ENCODE peak calls at places on chromosome 5, in five cellular contexts. U is IMR-90, E is heart right ventricle, D is heart left ventricle, L is colonic mucosa. A is an unnamed sample. For H3K9me3, the result is how much of the 10 kb centered on the place peaks cover.

GRCh38 chr5:28927559-28928326 is 1889.4 kb upstream of the CDH9 start:
- DNase-seq in U (no peak), E (no peak), L (no peak), D (no peak), A (no peak)

GRCh38 chr5:168712280-168712924 is 133.2 kb upstream of the PANK3 start:
- DNase-seq in U (peak), L (no peak), E (peak), D (peak), A (peak)

GRCh38 chr5:151264113-151264512 is 11.1 kb downstream of the GM2A start:
- DNase-seq in L (no peak), E (no peak), U (peak), D (no peak), A (no peak)

GRCh38 chr5:1521671-1522600 is 1.8 kb downstream of the LPCAT1 start:
- DNase-seq in L (peak), E (peak), U (peak), D (peak), A (peak)

GRCh38 chr5:115599502-115599901 is 2.8 kb downstream of the TICAM2 start:
- DNase-seq in L (no peak), U (peak), D (no peak), E (no peak), A (peak)

GRCh38 chr5:178439411-178440162 is 150.6 kb downstream of the COL23A1 start:
- DNase-seq in D (no peak), E (no peak), L (no peak), U (no peak), A (no peak)

GRCh38 chr5:3546028-3546427 is 49.6 kb upstream of the IRX1 start:
- DNase-seq in U (no peak), D (no peak), E (no peak), L (no peak), A (no peak)

GRCh38 chr5:61245486-61245885 is 83.2 kb upstream of the SMIM15 start:
- DNase-seq in U (peak), E (no peak), L (peak), D (no peak), A (no peak)

GRCh38 chr5:171924493-171925122 is 81.8 kb downstream of the FBXW11 start:
- DNase-seq in D (no peak), U (no peak), L (no peak), E (no peak), A (no peak)

GRCh38 chr5:149450199-149450598 is 71.1 kb upstream of the IL17B start:
- DNase-seq in L (peak), D (peak), U (peak), E (peak), A (peak)

GRCh38 chr5:134948929-134949328 is 18.8 kb upstream of the CATSPER3 start:
- DNase-seq in L (peak), E (peak), D (peak), U (peak), A (peak)

GRCh38 chr5:142836048-142836447 is 65.9 kb downstream of the ARHGAP26 start:
- DNase-seq in L (no peak), E (no peak), U (no peak), D (no peak), A (no peak)

DNA sequence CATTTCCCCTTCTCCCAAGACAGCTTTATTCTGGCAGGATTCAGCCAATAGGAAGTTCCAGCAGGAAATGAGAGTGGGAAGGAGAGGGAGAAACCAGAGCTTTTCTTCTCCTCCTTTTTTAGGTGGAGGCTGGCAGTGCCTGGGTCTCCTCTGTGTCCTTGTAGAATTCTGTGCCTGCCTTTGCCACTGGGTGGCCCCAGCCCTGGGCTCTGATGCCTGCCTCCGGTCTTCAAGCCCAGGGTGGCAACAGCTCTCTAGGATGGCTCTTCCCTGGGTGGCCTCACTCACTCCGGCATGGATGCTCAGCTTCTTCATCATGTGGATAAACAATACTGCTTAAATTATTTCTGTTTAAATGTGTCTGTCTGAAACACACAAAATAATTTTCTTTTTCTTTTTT is 694.8 kb downstream of the SEMA5A start:
- DNase-seq in D (no peak), L (no peak), E (no peak), U (no peak), A (no peak)
- H3K9me3 ChIP-seq in D (under half), L (under half), E (under half), U (under half), A (under half)

DNA sequence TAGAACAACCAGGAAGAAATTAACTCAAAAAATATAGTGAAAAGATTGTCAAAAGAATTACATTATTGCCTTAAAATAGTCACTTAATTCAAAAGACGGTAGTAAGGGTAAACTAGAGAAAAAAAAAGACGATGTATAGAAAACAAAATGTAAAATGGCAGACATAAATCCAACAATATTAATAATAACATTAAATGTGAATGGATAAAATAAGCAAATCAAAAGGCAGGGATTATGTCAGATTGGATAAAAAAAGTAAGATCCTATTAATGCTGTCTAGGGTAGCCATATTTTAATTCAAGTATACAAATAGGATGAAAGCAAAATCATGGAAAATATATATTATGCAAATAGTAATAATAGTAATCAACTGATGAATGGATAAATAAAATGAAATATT is 134.0 kb upstream of the ADCY2 start:
- DNase-seq in U (no peak), D (no peak), L (no peak), E (no peak), A (no peak)
- H3K9me3 ChIP-seq in U (under half), D (under half), L (under half), E (under half), A (under half)

DNA sequence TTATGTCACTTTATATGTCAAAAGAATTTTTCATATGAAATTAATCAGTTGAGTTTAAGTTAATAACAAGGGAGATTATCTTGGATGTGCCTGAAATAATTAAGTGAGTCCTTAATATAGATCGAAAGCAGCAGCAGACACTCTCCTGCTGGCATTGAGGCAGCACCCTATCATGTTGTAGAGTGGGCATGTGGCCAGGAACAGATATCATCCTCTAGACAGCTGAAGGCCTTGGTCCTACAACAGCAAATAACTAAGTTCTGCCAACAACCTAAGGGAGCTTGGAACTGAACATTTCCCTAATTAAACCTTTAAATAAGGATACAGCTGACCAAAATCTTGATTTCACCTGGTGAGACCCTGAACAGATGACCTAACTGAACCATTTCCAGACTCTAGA is 25.8 kb upstream of the UGT3A1 start:
- DNase-seq in U (no peak), D (no peak), E (no peak), L (no peak), A (peak)
- H3K9me3 ChIP-seq in U (under half), D (under half), E (under half), L (under half), A (under half)

GRCh38 chr5:176985516-176985915 is 21.1 kb downstream of the UIMC1 start:
- DNase-seq in L (no peak), U (no peak), E (no peak), D (no peak), A (no peak)

GRCh38 chr5:176987583-176987982 is 19.0 kb downstream of the UIMC1 start:
- DNase-seq in L (no peak), U (no peak), E (no peak), D (no peak), A (no peak)

GRCh38 chr5:176980818-176981217 is 25.8 kb downstream of the UIMC1 start:
- DNase-seq in E (no peak), D (no peak), L (no peak), U (no peak), A (no peak)

GRCh38 chr5:176986280-176986679 is 20.3 kb downstream of the UIMC1 start:
- DNase-seq in L (no peak), E (no peak), U (no peak), D (no peak), A (no peak)
- H3K9me3 ChIP-seq in L (under half), E (under half), U (under half), D (under half), A (under half)

DNA sequence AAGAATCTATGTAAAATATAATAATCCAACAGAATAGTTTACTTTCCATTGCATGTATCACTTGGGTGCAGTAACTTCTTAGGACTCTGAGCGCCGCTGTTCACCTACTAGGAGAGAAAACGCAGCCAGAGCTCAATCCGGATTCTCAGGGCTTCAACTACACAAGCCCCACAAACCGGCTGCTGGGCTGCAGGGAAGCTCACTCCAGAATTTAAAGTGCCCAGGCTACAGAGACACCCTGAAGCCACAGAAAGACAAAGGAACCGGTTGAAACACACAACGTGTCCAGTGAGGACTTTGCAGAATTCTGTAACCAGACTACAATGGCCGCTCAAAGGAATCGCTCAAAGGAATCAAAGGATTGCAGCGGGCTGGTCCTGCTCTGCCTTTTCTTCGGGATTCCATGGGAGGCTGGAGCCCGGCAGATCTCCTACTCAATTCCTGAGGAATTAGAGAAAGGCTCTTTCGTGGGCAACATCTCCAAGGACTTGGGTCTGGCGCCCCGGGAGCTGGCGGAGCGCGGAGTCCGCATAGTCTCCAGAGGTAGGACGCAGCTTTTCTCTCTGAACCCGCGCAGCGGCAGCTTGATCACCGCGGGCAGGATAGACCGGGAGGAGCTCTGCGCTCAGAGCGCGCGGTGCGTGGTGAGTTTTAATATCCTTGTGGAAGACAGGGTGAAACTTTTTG is at the start of gene PCDHGA10:
- DNase-seq in L (peak), E (no peak), U (peak), D (no peak), A (peak)
- H3K9me3 ChIP-seq in L (under half), E (half or more), U (half or more), D (under half), A (under half)

GRCh38 chr5:44795496-44795895 is 13.3 kb upstream of the MRPS30 start:
- DNase-seq in D (no peak), L (no peak), U (no peak), E (no peak), A (no peak)
- H3K9me3 ChIP-seq in D (under half), L (under half), U (under half), E (under half), A (under half)

GRCh38 chr5:14660836-14661235 is 3.7 kb upstream of the OTULIN start:
- DNase-seq in D (no peak), L (no peak), U (peak), E (no peak), A (no peak)
- H3K9me3 ChIP-seq in D (under half), L (under half), U (under half), E (under half), A (under half)